ENCODE peak calls at places on chromosomes 11 and 22, in four cellular contexts. E, A, R and S are unnamed samples.

GRCh38 chr11:103907136-103907535 is 129.3 kb upstream of the DDI1 start:
- DNase-seq in E (no peak), A (no peak), R (no peak), S (no peak)

GRCh38 chr11:1238767-1239595 is 16.1 kb downstream of the MUC5B start:
- DNase-seq in E (no peak), A (no peak), R (no peak), S (no peak)

GRCh38 chr11:62370743-62371440 is 33.6 kb downstream of the ASRGL1 start:
- DNase-seq in E (no peak), A (peak), R (no peak), S (no peak)

GRCh38 chr11:67490727-67491065 is 7.9 kb downstream of the AIP start:
- DNase-seq in E (no peak), A (no peak), R (no peak), S (no peak)

GRCh38 chr22:24805790-24806662 is at the start of gene SGSM1:
- DNase-seq in E (peak), A (peak), R (peak), S (peak)

GRCh38 chr11:69674267-69674885 is 777 bp downstream of the LTO1 start:
- DNase-seq in E (peak), A (peak), R (peak), S (no peak)

GRCh38 chr11:112961146-112961668 is at the start of gene NCAM1:
- DNase-seq in E (peak), A (peak), R (peak), S (no peak)

GRCh38 chr11:34331329-34331728 is 26.5 kb downstream of the ABTB2 start:
- DNase-seq in E (no peak), A (no peak), R (peak), S (no peak)

GRCh38 chr11:72578051-72578450 is 96.2 kb downstream of the PDE2A start:
- DNase-seq in E (peak), A (no peak), R (no peak), S (peak)